ENCODE peak calls at places on chromosomes 16 and 17, in seven cellular contexts. R, C, O, Z, Y, D and G are unnamed samples.
A peak's percentile ranks its signal among the peaks of the same experiment; 100 is the strongest.

GRCh38 chr17:1931759-1932579 is 93.2 kb downstream of the RTN4RL1 start:
- DNase-seq in R (peak; percentile 40), C (peak; percentile 28), O (peak; percentile 74), Z (peak; percentile 69), Y (peak; percentile 47), D (peak; percentile 36), G (no peak)

GRCh38 chr16:11240636-11241473 is 15.1 kb downstream of the SOCS1 start:
- DNase-seq in R (peak; percentile 51), C (no peak), O (no peak), Z (no peak), Y (no peak), D (no peak), G (no peak)

GRCh38 chr16:50842589-50842988 is 100.7 kb downstream of the CYLD start:
- DNase-seq in R (no peak), C (no peak), O (no peak), Z (no peak), Y (no peak), D (no peak), G (no peak)

GRCh38 chr17:292016-292415 is 60.6 kb downstream of the RPH3AL start:
- DNase-seq in R (no peak), C (no peak), O (no peak), Z (no peak), Y (no peak), D (no peak), G (no peak)

GRCh38 chr16:9852003-9852402 is 330.2 kb downstream of the GRIN2A start:
- DNase-seq in R (no peak), C (no peak), O (no peak), Z (no peak), Y (no peak), D (no peak), G (no peak)

GRCh38 chr17:72618018-72618509 is 474.4 kb downstream of the SLC39A11 start:
- DNase-seq in R (no peak), C (peak; percentile 96), O (peak; percentile 89), Z (peak; percentile 56), Y (peak; percentile 76), D (peak; percentile 72), G (peak; percentile 18)

GRCh38 chr17:5832886-5833285 is 237.3 kb upstream of the WSCD1 start:
- DNase-seq in R (no peak), C (no peak), O (no peak), Z (peak; percentile 97), Y (peak; percentile 83), D (no peak), G (no peak)

GRCh38 chr16:70395345-70395901 is 43.5 kb downstream of the ST3GAL2 start:
- DNase-seq in R (peak; percentile 63), C (peak; percentile 90), O (peak; percentile 78), Z (peak; percentile 83), Y (peak; percentile 40), D (peak; percentile 19), G (peak; percentile 44)

GRCh38 chr16:53090591-53091507 is 36.1 kb downstream of the CHD9 start:
- DNase-seq in R (peak; percentile 93), C (peak; percentile 79), O (peak; percentile 73), Z (peak; percentile 74), Y (no peak), D (peak; percentile 93), G (no peak)

GRCh38 chr17:75392559-75392958 is 12.9 kb downstream of the GRB2 start:
- DNase-seq in R (no peak), C (no peak), O (no peak), Z (no peak), Y (peak; percentile 23), D (no peak), G (no peak)
- H3K4me3 ChIP-seq in R (peak overlapping the region; percentile 77), C (no peak overlapping the region), O (peak overlapping the region; percentile 76), Z (no peak overlapping the region), Y (peak overlapping the region; percentile 81), D (no peak overlapping the region), G (no peak overlapping the region)

GRCh38 chr16:66927918-66928649 is 2.7 kb upstream of the RRAD start:
- DNase-seq in R (no peak), C (no peak), O (no peak), Z (no peak), Y (no peak), D (no peak), G (no peak)
- H3K4me1 ChIP-seq in R (peaks cover 80% of the 10 kb centered on the region), C (peaks cover 7% of the 10 kb centered on the region), O (peaks cover 6% of the 10 kb centered on the region), Z (no peaks in the 10 kb centered on the region), Y (peaks cover 11% of the 10 kb centered on the region), D (peaks cover 12% of the 10 kb centered on the region), G (peaks cover 11% of the 10 kb centered on the region)

GRCh38 chr17:50125420-50125997 is 4.5 kb downstream of the SAMD14 start:
- DNase-seq in R (no peak), C (no peak), O (no peak), Z (no peak), Y (no peak), D (no peak), G (no peak)
- H3K4me3 ChIP-seq in R (no peak overlapping the region), C (no peak overlapping the region), O (no peak overlapping the region), Z (no peak overlapping the region), Y (no peak overlapping the region), D (no peak overlapping the region), G (no peak overlapping the region)

GRCh38 chr17:29613371-29613837 is 9.3 kb downstream of the CORO6 start:
- DNase-seq in R (peak; percentile 97), C (peak; percentile 98), O (peak; percentile 90), Z (peak; percentile 96), Y (no peak), D (peak; percentile 86), G (peak; percentile 93)
- H3K4me1 ChIP-seq in R (peaks cover 57% of the 10 kb centered on the region), C (peaks cover 20% of the 10 kb centered on the region), O (peaks cover 26% of the 10 kb centered on the region), Z (no peaks in the 10 kb centered on the region), Y (peaks cover 16% of the 10 kb centered on the region), D (peaks cover 5% of the 10 kb centered on the region), G (peaks cover 40% of the 10 kb centered on the region)